ENCODE peak calls at places on chromosomes 1 and 21, in six cellular contexts. O is neural progenitor cell, S is psoas muscle, P is nephron progenitor cell, R is PC-3, Q is heart right ventricle. J is an unnamed sample.
A peak's percentile ranks its signal among the peaks of the same experiment; 100 is the strongest.

GRCh38 chr1:110370827-110371226 is 20.0 kb downstream of the SLC16A4 start:
- DNase-seq in O (no peak), S (no peak), P (no peak), R (peak; percentile 71), Q (no peak), J (peak; percentile 54)

GRCh38 chr1:39076127-39076798 is 50.1 kb downstream of the NDUFS5 start:
- DNase-seq in O (no peak), S (peak; percentile 81), P (no peak), R (peak; percentile 41), Q (peak; percentile 54), J (peak; percentile 38)

GRCh38 chr1:228263636-228264035 is 55.8 kb downstream of the OBSCN start:
- DNase-seq in O (no peak), S (no peak), P (no peak), R (no peak), Q (no peak), J (no peak)

GRCh38 chr21:46057710-46058241 is 40.1 kb upstream of the COL6A2 start:
- DNase-seq in O (no peak), S (no peak), P (no peak), R (no peak), Q (no peak), J (no peak)

GRCh38 chr1:28971980-28972771 is 57.8 kb downstream of the EPB41 start:
- DNase-seq in O (no peak), S (no peak), P (no peak), R (peak; percentile 94), Q (no peak), J (peak; percentile 64)

GRCh38 chr1:11216074-11216473 is 26.9 kb downstream of the ANGPTL7 start:
- DNase-seq in O (no peak), S (no peak), P (no peak), R (no peak), Q (no peak), J (no peak)

GRCh38 chr21:33587792-33588484 is 546 bp downstream of the DONSON start:
- DNase-seq in O (peak; percentile 64), S (peak; percentile 49), P (peak; percentile 46), R (peak; percentile 26), Q (peak; percentile 26), J (peak; percentile 40)

GRCh38 chr1:89069955-89070354 is 4.9 kb upstream of the GBP1 start:
- DNase-seq in O (no peak), S (no peak), P (no peak), R (no peak), Q (no peak), J (no peak)

GRCh38 chr1:93605812-93606512 is 75.7 kb downstream of the BCAR3 start:
- DNase-seq in O (no peak), S (no peak), P (no peak), R (peak; percentile 86), Q (no peak), J (peak; percentile 90)

GRCh38 chr1:175154595-175155472 is 37.7 kb downstream of the KIAA0040 start:
- DNase-seq in O (peak; percentile 79), S (peak; percentile 67), P (peak; percentile 76), R (peak; percentile 82), Q (peak; percentile 69), J (peak; percentile 82)

GRCh38 chr1:8687053-8687452 is 130.4 kb downstream of the RERE start:
- DNase-seq in O (no peak), S (no peak), P (no peak), R (no peak), Q (no peak), J (no peak)

GRCh38 chr21:38263493-38263892 is 6.7 kb downstream of the KCNJ15 start:
- DNase-seq in O (no peak), S (peak; percentile 59), P (no peak), R (no peak), Q (no peak), J (no peak)

GRCh38 chr1:230401096-230401495 is 25.0 kb downstream of the PGBD5 start:
- DNase-seq in O (no peak), S (no peak), P (no peak), R (no peak), Q (no peak), J (no peak)

GRCh38 chr1:50873458-50874187 is 86.4 kb downstream of the FAF1 start:
- DNase-seq in O (peak; percentile 77), S (peak; percentile 35), P (peak; percentile 52), R (peak; percentile 89), Q (peak; percentile 29), J (peak; percentile 84)
- TF ChIP-seq CTCF in O (peak; percentile 81), S (peak; percentile 40), P (peak; percentile 60), R (peak; percentile 100), Q (no peak), J (peak; percentile 78)

DNA sequence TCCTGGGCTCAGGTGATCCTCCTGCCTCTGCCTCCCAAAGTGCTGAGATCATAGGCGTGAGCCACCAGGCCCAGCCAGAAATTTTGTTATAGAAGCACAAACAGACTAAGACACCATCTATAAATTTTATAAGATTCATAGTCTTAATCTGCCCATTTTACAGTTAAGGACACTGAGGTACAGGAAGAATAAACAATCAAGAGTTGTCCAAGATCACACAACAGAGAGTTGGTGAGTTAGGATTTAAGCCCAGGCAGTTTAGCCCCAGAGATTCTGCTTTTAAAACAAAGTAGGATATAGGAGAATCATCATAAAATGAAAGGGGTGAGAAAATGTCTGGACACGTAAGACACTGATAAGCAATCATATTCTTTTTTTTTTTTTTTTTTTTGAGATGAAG is 6.8 kb downstream of the TEX46 start:
- DNase-seq in O (no peak), S (no peak), P (no peak), R (no peak), Q (no peak), J (no peak)
- TF ChIP-seq CTCF in O (no peak), S (no peak), P (no peak), R (no peak), Q (no peak), J (no peak)

DNA sequence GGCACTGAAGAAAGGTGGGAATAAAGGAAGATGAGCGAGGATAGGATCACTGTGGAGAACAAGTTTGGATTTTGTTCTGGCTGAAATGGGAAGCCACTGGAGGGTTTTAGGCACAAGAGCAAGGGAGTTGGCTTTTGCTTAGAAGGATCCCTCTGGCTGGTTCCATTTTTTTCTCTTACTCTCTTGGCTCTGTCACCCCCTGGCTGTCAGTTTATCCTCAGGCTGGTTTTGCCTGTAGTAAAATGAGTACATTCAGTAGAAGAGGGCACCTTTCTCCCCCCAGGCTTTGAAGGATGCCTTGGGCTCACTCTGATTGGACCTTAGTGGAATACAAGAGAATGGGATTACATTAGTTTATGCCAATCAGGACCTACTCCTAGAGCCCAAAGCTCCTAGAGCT is 17.1 kb downstream of the CACHD1 start:
- DNase-seq in O (no peak), S (no peak), P (no peak), R (no peak), Q (no peak), J (peak; percentile 23)
- TF ChIP-seq CTCF in O (peak; percentile 29), S (peak; percentile 23), P (no peak), R (peak; percentile 43), Q (no peak), J (no peak)

GRCh38 chr1:215877452-215877951 is 310.4 kb downstream of the KCTD3 start:
- DNase-seq in O (no peak), S (no peak), P (no peak), R (no peak), Q (no peak), J (no peak)

GRCh38 chr1:215872658-215873057 is 305.6 kb downstream of the KCTD3 start:
- DNase-seq in O (no peak), S (no peak), P (no peak), R (no peak), Q (no peak), J (no peak)

GRCh38 chr1:215875236-215875635 is 308.1 kb downstream of the KCTD3 start:
- DNase-seq in O (no peak), S (no peak), P (no peak), R (no peak), Q (no peak), J (no peak)

GRCh38 chr1:215878128-215878527 is 311.0 kb downstream of the KCTD3 start:
- DNase-seq in O (no peak), S (no peak), P (no peak), R (no peak), Q (no peak), J (no peak)

DNA sequence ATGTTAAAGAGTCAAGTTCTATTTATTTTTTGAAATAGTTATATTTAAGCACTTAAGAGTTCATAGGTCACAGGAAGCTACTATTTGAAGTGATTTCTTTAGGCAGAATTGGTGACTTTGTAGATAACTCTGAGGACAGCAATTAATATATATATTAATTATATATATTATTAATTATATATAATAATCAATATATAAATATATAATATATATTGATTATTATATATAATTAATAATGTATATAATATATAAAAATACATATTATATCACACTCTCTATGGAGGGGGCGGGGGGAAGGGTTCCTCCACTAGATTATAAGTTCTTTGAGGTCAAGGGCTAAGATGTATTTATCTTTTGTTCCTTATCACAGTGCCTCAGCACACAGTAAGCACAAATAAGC is 308.6 kb downstream of the KCTD3 start:
- DNase-seq in O (no peak), S (no peak), P (no peak), R (no peak), Q (no peak), J (no peak)
- TF ChIP-seq CTCF in O (no peak), S (no peak), P (no peak), R (no peak), Q (no peak), J (no peak)

GRCh38 chr1:152228831-152229230 is 4.8 kb upstream of the HRNR start:
- DNase-seq in O (no peak), S (no peak), P (no peak), R (peak; percentile 65), Q (no peak), J (peak; percentile 62)

GRCh38 chr1:152224093-152224492 is at the start of gene HRNR:
- DNase-seq in O (no peak), S (no peak), P (no peak), R (no peak), Q (no peak), J (no peak)

GRCh38 chr1:152225678-152226077 is 1.7 kb upstream of the HRNR start:
- DNase-seq in O (no peak), S (no peak), P (no peak), R (peak; percentile 26), Q (no peak), J (peak; percentile 86)

DNA sequence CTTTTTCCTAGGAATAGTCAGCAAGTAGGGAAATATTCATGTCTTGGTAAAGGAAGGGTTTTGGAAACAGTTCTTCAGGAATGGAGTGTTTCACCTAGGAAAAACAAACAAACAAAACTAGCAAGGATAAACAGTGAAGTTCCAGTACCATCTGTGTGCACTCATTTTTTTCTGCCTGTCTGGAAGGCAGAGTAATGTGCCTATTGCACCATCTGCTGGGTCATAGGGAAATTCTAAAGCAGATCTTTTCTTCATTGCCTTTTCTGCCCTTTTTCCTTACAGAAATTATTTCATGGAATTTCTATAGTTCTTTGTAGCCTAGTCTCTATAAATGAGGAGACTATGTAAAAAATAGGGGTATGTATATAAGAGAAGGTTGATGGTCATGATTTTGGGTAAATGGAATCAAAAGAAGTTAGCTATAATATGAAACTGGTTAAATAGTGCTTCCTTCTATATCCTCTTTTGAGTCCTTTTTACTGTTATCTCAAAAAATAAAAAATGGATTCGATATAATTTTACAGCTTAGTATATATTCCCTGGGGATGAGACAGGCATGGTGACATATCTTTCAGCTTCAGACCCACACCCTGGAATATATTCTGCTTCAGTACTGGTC is 3.4 kb upstream of the HRNR start:
- DNase-seq in O (no peak), S (no peak), P (no peak), R (peak; percentile 23), Q (no peak), J (peak; percentile 66)
- TF ChIP-seq CTCF in O (no peak), S (no peak), P (no peak), R (peak; percentile 57), Q (no peak), J (peak; percentile 79)

J was measured in MCF 10A.